ENCODE peak calls at places on chromosomes 11 and 22, in eight cellular contexts. Q is CD8-positive, alpha-beta memory T cell; O is foreskin fibroblast; U is fibroblast of lung; M is neural progenitor cell; B is kidney epithelial cell; P is upper lobe of right lung; F is CD8-positive, alpha-beta T cell. Y is an unnamed sample.

GRCh38 chr11:72814831-72815618 is 814 bp downstream of the ATG16L2 start:
- DNase-seq in M (peak; percentile 88), F (peak; percentile 52), O (peak; percentile 74), B (no peak), U (peak; percentile 57), Q (peak; percentile 70), P (peak; percentile 75), Y (peak; percentile 57)

GRCh38 chr11:40384991-40385390 is 1074.5 kb downstream of the LRRC4C start:
- DNase-seq in Q (no peak), P (no peak), U (peak; percentile 70), O (peak; percentile 87), F (no peak), B (no peak), M (no peak), Y (no peak)

GRCh38 chr11:75103380-75104026 is 6.8 kb upstream of the OR2AT4 start:
- DNase-seq in M (no peak), P (no peak), Q (no peak), O (peak; percentile 77), F (no peak), B (no peak), U (peak; percentile 77), Y (no peak)

GRCh38 chr11:558503-558902 is 2.0 kb downstream of the LMNTD2 start:
- DNase-seq in O (no peak), Q (no peak), U (no peak), B (no peak), M (no peak), F (no peak), P (no peak), Y (no peak)

GRCh38 chr11:78344676-78345075 is 72.9 kb downstream of the GAB2 start:
- DNase-seq in F (no peak), M (no peak), P (no peak), O (no peak), U (no peak), B (no peak), Q (no peak), Y (no peak)

GRCh38 chr11:99531468-99531867 is 510.7 kb downstream of the CNTN5 start:
- DNase-seq in P (no peak), O (no peak), U (no peak), M (no peak), B (no peak), F (no peak), Q (no peak), Y (no peak)

GRCh38 chr11:88434333-88434976 is 96.9 kb upstream of the CTSC start:
- DNase-seq in P (no peak), U (no peak), Q (no peak), B (no peak), M (no peak), F (no peak), O (no peak), Y (no peak)

GRCh38 chr11:125100136-125100535 is 11.3 kb downstream of the TMEM218 start:
- DNase-seq in B (no peak), Q (no peak), F (no peak), O (no peak), U (no peak), P (no peak), M (no peak), Y (no peak)

GRCh38 chr11:70296681-70297080 is 26.2 kb downstream of the PPFIA1 start:
- DNase-seq in B (no peak), M (no peak), U (peak; percentile 52), F (no peak), Q (no peak), O (no peak), P (no peak), Y (no peak)

GRCh38 chr11:64814712-64815187 is 4.4 kb upstream of the MEN1 start:
- DNase-seq in Q (no peak), B (no peak), M (no peak), O (no peak), P (no peak), F (no peak), U (no peak), Y (no peak)

GRCh38 chr11:12159351-12160099 is 49.1 kb downstream of the MICAL2 start:
- DNase-seq in M (no peak), P (no peak), Q (no peak), B (no peak), O (peak; percentile 92), U (peak; percentile 94), F (no peak), Y (no peak)

GRCh38 chr22:41555325-41555724 is 5.5 kb upstream of the CSDC2 start:
- DNase-seq in B (no peak), O (no peak), F (no peak), M (no peak), P (no peak), U (no peak), Q (no peak), Y (no peak)

GRCh38 chr22:41561335-41561734 is 525 bp downstream of the CSDC2 start:
- DNase-seq in F (no peak), O (no peak), P (no peak), M (peak; percentile 40), B (no peak), U (peak; percentile 41), Q (no peak), Y (no peak)

GRCh38 chr22:41560095-41560487 is 719 bp upstream of the CSDC2 start:
- DNase-seq in Q (no peak), U (no peak), O (no peak), P (no peak), F (no peak), M (no peak), B (no peak), Y (no peak)

GRCh38 chr22:41561788-41562187 is 978 bp downstream of the CSDC2 start:
- DNase-seq in M (no peak), U (no peak), Q (no peak), B (no peak), F (no peak), P (no peak), O (no peak), Y (no peak)

DNA sequence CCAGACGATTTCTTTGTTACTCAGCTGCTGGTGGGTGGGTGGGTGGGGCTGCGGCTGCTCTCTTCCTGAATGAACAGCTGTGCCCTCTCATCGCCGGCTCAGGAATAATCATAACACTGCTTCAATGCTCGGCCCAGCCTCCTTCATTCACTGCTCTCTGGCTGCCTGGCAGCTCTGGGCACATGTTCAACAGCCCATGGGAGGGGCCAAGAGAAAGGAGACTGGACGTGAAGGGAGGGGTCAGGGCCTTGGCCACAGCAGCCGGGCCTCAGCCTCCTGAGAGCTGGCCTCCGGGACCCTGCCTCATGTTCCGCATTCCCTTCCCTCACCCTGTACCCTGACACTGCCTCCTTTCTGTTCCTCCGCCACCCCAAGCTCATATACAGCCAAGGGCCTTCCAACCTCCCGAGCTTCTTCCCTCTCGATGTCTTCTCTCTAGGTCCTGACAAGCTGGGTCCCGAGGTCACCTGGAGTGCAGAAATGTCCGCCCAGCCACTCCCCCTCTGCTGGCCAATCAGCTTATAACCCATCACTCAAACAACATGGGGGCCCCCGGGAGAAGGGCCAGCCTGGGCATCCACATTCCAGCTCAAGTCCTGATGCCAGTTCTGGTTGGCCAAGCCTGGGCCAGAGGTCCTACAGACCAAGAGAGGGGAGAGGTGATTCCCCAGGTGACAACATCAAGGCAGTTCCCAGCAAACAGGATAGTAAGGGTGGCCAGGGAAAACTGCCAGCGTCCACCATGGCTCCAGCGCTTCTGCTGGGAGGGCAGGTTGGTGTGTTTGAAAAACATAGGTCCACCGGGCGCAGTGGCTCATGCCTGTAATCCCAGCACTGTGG is 3.2 kb upstream of the CSDC2 start:
- DNase-seq in P (peak; percentile 84), O (peak; percentile 93), B (no peak), U (peak; percentile 92), Q (no peak), F (no peak), M (no peak), Y (no peak)
- H3K4me3 ChIP-seq in P (no peak overlapping the region), O (no peak overlapping the region), B (no peak overlapping the region), U (no peak overlapping the region), Q (no peak overlapping the region), F (no peak overlapping the region), M (no peak overlapping the region), Y (no peak overlapping the region)

GRCh38 chr11:15587059-15587458 is 472.3 kb downstream of the INSC start:
- DNase-seq in F (no peak), M (no peak), Q (no peak), P (no peak), U (no peak), O (no peak), B (no peak), Y (no peak)

GRCh38 chr11:15585587-15586331 is 471.0 kb downstream of the INSC start:
- DNase-seq in P (no peak), B (no peak), Q (no peak), F (no peak), U (no peak), M (no peak), O (no peak), Y (no peak)

GRCh38 chr11:15580056-15580774 is 465.5 kb downstream of the INSC start:
- DNase-seq in M (no peak), U (no peak), P (no peak), Q (no peak), F (no peak), O (no peak), B (no peak), Y (no peak)

GRCh38 chr11:15580775-15581095 is 466.0 kb downstream of the INSC start:
- DNase-seq in B (no peak), F (no peak), P (no peak), Q (no peak), O (no peak), M (no peak), U (no peak), Y (no peak)

GRCh38 chr11:15584158-15584557 is 469.4 kb downstream of the INSC start:
- DNase-seq in O (no peak), M (no peak), P (no peak), Q (no peak), F (no peak), B (no peak), U (no peak), Y (no peak)
- H3K4me3 ChIP-seq in O (no peak overlapping the region), M (no peak overlapping the region), P (no peak overlapping the region), Q (no peak overlapping the region), F (no peak overlapping the region), B (no peak overlapping the region), U (no peak overlapping the region), Y (no peak overlapping the region)

DNA sequence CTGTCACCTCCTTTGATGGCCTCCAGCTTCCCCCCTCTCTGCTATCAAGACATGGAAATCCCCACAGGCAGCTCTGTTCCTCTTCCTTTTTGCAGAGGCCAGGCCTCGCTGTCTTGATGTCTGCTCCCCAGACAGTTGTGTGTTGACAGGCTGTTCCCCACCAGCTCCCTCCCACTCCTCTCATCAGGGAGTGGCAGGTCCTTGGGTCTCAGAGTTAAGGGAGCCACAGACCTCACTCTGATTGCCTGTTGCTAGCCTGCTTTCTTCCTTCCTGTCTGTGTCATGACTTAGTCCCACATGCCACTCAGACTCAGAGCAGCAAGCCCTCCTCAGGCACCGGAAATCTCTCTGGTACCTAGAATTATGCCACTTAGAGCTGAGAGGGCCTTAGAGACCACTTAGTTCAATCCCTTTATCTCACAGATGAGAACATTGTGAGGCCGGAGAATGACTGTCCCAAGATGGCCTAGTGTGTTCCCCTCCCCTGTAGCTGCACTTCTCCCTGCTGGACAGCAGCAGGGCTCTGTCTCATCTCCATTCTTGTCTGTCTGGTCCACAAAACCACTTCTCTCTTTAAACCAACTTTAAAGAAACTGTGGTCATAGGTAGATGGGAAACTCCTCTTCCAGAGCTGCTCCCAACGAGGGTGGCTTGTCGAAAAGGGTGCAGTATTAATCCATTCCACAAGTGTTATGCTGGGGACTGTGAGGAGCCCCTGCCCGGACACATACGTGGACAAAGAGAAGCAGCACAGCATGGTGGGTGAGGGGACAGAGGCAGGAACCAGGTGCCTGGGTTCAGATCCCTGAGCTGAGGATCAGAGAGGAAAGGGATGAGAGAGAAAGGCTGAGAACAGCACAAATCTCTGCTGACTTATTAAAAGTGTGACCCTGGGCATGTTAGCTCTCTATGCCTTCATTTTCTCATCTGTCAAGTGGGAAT is 4.2 kb downstream of the AMPD3 start:
- DNase-seq in P (no peak), B (no peak), U (no peak), M (no peak), O (no peak), F (peak; percentile 67), Q (peak; percentile 75), Y (peak; percentile 95)
- H3K4me3 ChIP-seq in P (no peak overlapping the region), B (no peak overlapping the region), U (no peak overlapping the region), M (no peak overlapping the region), O (no peak overlapping the region), F (peak overlapping the region; percentile 12), Q (peak overlapping the region; percentile 28), Y (peak overlapping the region; percentile 48)

GRCh38 chr11:62552931-62553838 is 6.6 kb upstream of the AHNAK start:
- DNase-seq in B (peak; percentile 92), M (peak; percentile 82), F (peak; percentile 64), P (peak; percentile 91), O (peak; percentile 98), U (peak; percentile 98), Q (peak; percentile 84), Y (no peak)
- H3K4me3 ChIP-seq in B (peak overlapping the region; percentile 17), M (peak overlapping the region; percentile 12), F (peak overlapping the region; percentile 22), P (peak overlapping the region; percentile 29), O (peak overlapping the region; percentile 24), U (peak overlapping the region; percentile 47), Q (peak overlapping the region; percentile 47), Y (no peak overlapping the region)